ENCODE peak calls at places on chromosomes 2 and 18, in six cellular contexts. F is Panc1, G is AG10803, L is GM10248, D is AG04450, U is nephron progenitor cell. J is an unnamed sample.
A peak's percentile ranks its signal among the peaks of the same experiment; 100 is the strongest.

GRCh38 chr2:233373316-233373715 is 19.0 kb downstream of the DGKD start:
- DNase-seq in F (no peak), G (no peak), L (no peak), D (no peak), U (no peak), J (no peak)

GRCh38 chr2:199457147-199458016 is at the start of gene SATB2:
- DNase-seq in F (no peak), G (peak; percentile 55), L (peak; percentile 34), D (no peak), U (peak; percentile 69), J (peak; percentile 53)

GRCh38 chr2:171410101-171410500 is 23.7 kb downstream of the METTL8 start:
- DNase-seq in F (no peak), G (peak; percentile 41), L (no peak), D (no peak), U (no peak), J (no peak)

GRCh38 chr2:240184198-240184590 is 43.7 kb upstream of the OTOS start:
- DNase-seq in F (no peak), G (no peak), L (no peak), D (no peak), U (no peak), J (no peak)

GRCh38 chr2:221999702-222000101 is 299.1 kb downstream of the PAX3 start:
- DNase-seq in F (no peak), G (peak; percentile 28), L (no peak), D (peak; percentile 67), U (no peak), J (no peak)

GRCh38 chr2:177138823-177139222 is 73.8 kb upstream of the HNRNPA3 start:
- DNase-seq in F (no peak), G (no peak), L (no peak), D (no peak), U (no peak), J (no peak)

GRCh38 chr2:189302274-189302948 is 122.8 kb upstream of the COL5A2 start:
- DNase-seq in F (no peak), G (peak; percentile 35), L (no peak), D (no peak), U (no peak), J (no peak)

GRCh38 chr2:182593394-182593707 is 122.7 kb upstream of the DNAJC10 start:
- DNase-seq in F (no peak), G (peak; percentile 61), L (no peak), D (peak; percentile 46), U (no peak), J (no peak)

GRCh38 chr18:27844416-27844792 is 332.5 kb downstream of the CDH2 start:
- DNase-seq in F (no peak), G (peak; percentile 55), L (no peak), D (no peak), U (no peak), J (no peak)

GRCh38 chr18:75219684-75220083 is 9.1 kb downstream of the TSHZ1 start:
- DNase-seq in F (no peak), G (no peak), L (no peak), D (no peak), U (no peak), J (no peak)

GRCh38 chr2:240716130-240716798 is 24.6 kb downstream of the AQP12A start:
- DNase-seq in F (no peak), G (no peak), L (no peak), D (no peak), U (no peak), J (no peak)

GRCh38 chr2:222950886-222951285 is 90.0 kb downstream of the ACSL3 start:
- DNase-seq in F (no peak), G (peak; percentile 90), L (no peak), D (peak; percentile 76), U (no peak), J (no peak)

GRCh38 chr2:95296036-95296435 is 1.1 kb upstream of the KCNIP3 start:
- DNase-seq in F (no peak), G (no peak), L (no peak), D (no peak), U (no peak), J (no peak)

GRCh38 chr2:113390133-113390849 is 47.2 kb upstream of the ZNG1B start:
- DNase-seq in F (peak; percentile 81), G (peak; percentile 77), L (peak; percentile 69), D (peak; percentile 68), U (peak; percentile 74), J (peak; percentile 77)

GRCh38 chr2:200765139-200765951 is 46.4 kb upstream of the BZW1 start:
- DNase-seq in F (peak; percentile 91), G (peak; percentile 87), L (no peak), D (peak; percentile 81), U (no peak), J (no peak)

GRCh38 chr2:186540971-186541370 is 48.9 kb upstream of the ITGAV start:
- DNase-seq in F (no peak), G (peak; percentile 69), L (no peak), D (no peak), U (no peak), J (no peak)

GRCh38 chr2:241010531-241011295 is 12.3 kb downstream of the SNED1 start:
- DNase-seq in F (no peak), G (no peak), L (no peak), D (no peak), U (no peak), J (no peak)

GRCh38 chr2:225556461-225556860 is 157.0 kb downstream of the NYAP2 start:
- DNase-seq in F (no peak), G (no peak), L (no peak), D (no peak), U (no peak), J (no peak)
- TF ChIP-seq CTCF in F (no peak), G (no peak), L (no peak), D (peak; percentile 9), U (no peak), J (no peak)

DNA sequence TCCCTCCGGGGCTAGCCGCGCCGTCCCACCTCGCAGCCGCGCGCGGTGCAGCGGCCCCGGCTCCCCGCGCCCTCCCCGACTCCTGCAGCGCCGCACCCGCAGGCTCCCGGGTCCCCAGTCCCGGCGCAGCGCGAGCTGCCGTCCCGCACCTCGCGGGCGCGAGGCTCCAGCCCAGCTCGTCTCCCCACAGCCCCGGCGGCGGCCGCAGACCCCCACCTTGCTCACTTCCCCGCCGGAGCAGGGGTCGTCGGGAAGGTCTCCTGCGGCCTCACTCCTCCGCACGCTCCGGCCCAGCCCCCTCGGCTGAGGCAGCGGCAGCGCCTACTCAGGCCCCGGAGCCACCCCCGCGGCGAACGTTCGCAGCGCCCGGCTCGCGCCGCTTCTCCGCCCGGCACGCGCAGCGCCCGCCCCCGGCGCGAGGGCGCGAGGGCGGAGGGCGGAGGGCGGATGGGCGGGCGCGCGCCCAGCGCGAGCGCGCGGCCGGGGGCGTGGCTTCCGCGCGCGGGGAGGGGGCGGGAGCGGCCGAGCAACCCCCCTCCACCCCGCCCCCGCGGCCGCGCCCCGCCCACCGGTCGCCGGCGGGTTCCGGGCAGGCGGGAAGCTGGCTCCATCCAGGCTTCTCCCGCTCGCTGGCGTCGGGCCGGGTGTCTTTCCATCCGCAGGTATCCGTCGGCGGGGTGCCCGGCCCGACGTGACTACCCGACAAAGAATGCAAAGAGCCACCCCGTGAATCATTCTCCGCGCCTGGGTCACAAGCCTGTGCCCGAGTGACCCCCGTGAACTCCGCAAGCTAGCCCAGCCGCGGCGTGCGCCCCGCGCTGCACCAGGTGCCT is at the start of gene DTNB:
- DNase-seq in F (peak; percentile 32), G (peak; percentile 44), L (peak; percentile 91), D (no peak), U (peak; percentile 88), J (peak; percentile 92)
- TF ChIP-seq CTCF in F (no peak), G (no peak), L (no peak), D (no peak), U (no peak), J (no peak)

GRCh38 chr18:79988079-79988924 is at the start of gene TXNL4A:
- DNase-seq in F (peak; percentile 52), G (peak; percentile 86), L (peak; percentile 91), D (peak; percentile 47), U (peak; percentile 80), J (peak; percentile 92)
- TF ChIP-seq CTCF in F (no peak), G (peak; percentile 36), L (peak; percentile 43), D (peak; percentile 42), U (no peak), J (peak; percentile 46)

GRCh38 chr2:102302458-102302857 is 8.9 kb upstream of the IL1RL1 start:
- DNase-seq in F (no peak), G (no peak), L (no peak), D (no peak), U (no peak), J (no peak)

GRCh38 chr2:102304711-102305591 is 6.4 kb upstream of the IL1RL1 start:
- DNase-seq in F (no peak), G (no peak), L (no peak), D (no peak), U (no peak), J (no peak)

GRCh38 chr2:102304268-102304667 is 7.1 kb upstream of the IL1RL1 start:
- DNase-seq in F (no peak), G (peak; percentile 13), L (no peak), D (no peak), U (no peak), J (no peak)

GRCh38 chr2:102303589-102303988 is 7.8 kb upstream of the IL1RL1 start:
- DNase-seq in F (no peak), G (no peak), L (no peak), D (no peak), U (no peak), J (no peak)

DNA sequence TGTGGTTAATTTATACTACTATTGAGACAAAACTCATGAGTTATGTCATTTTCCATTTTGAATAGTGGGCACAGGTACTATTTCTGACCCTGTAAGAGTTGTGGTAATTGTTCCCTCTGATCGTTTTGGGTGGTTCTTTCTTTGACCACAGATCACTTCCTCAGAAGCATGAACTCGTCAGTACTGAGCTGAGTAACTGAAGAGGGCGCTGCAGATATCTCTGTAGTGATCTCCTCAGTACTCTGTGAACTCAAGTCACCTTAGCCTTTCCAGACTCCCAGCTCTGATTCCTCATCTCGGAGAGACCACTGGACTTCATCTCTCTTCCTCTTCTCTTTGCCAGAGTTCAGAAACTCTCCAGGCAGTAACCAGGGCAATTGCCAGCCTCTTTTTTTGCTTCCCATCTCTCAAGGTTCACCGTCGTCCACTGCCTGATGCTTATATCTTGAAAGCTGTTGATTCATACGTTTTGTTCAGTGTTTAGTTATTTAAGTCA is 9.4 kb upstream of the IL1RL1 start:
- DNase-seq in F (peak; percentile 36), G (no peak), L (peak; percentile 36), D (no peak), U (peak; percentile 21), J (peak; percentile 45)
- TF ChIP-seq CTCF in F (peak; percentile 32), G (no peak), L (peak; percentile 52), D (peak; percentile 44), U (peak; percentile 35), J (peak; percentile 29)

GRCh38 chr18:55900380-55900779 is 312.4 kb upstream of the TCF4 start:
- DNase-seq in F (no peak), G (peak; percentile 55), L (no peak), D (no peak), U (no peak), J (no peak)
- TF ChIP-seq CTCF in F (no peak), G (no peak), L (no peak), D (no peak), U (no peak), J (no peak)

DNA sequence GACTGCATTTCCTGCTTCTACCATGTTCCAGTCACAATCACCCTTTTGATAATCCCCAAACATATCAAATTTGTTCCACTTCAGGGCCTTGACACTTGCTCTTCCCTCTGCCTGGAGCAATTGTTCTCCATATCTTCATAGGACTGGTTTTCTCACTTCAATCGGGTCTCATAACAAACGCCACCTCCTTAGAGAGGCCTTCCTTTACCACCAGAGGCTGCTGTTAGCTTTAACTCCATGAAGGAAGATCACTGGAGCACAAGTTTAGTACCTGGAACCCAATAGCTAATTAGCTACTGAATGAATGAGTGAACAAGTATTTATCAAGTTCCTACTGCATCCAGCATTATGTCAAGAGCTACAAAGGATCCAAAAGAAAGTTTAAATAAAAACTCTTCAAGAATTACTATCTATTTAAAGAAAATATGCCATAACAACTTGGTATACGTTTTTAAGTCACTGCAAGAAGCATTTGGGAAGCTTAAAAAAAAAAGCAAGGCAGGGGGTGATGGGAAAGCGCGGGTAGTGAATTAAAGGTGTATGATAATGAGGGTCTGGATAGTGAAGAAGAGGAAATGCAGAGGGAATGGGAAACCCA is 58.8 kb downstream of the BAZ2B start:
- DNase-seq in F (peak; percentile 17), G (peak; percentile 8), L (no peak), D (no peak), U (no peak), J (no peak)
- TF ChIP-seq CTCF in F (peak; percentile 80), G (peak; percentile 47), L (peak; percentile 30), D (peak; percentile 42), U (no peak), J (no peak)

J was measured in GM13976.